ENCODE peak calls at places on chromosomes 4 and X, in five cellular contexts. One of them, this sample, is unnamed.

GRCh38 chrX:102684772-102685520 is 27.3 kb upstream of the GPRASP2 start:
- DNase-seq in mucosa of descending colon: no peak
- DNase-seq in endodermal cell: no peak
- DNase-seq in CD4-positive, alpha-beta memory T cell: no peak
- DNase-seq in tibial artery: no peak
- DNase-seq in this sample: no peak

GRCh38 chr4:20192754-20193521 is 58.8 kb upstream of the SLIT2 start:
- DNase-seq in mucosa of descending colon: no peak
- DNase-seq in endodermal cell: no peak
- DNase-seq in CD4-positive, alpha-beta memory T cell: no peak
- DNase-seq in tibial artery: no peak
- DNase-seq in this sample: no peak

GRCh38 chr4:71229477-71230257 is 109.2 kb upstream of the SLC4A4 start:
- DNase-seq in mucosa of descending colon: no peak
- DNase-seq in endodermal cell: peak; percentile 67
- DNase-seq in CD4-positive, alpha-beta memory T cell: no peak
- DNase-seq in tibial artery: peak; percentile 29
- DNase-seq in this sample: peak; percentile 44

GRCh38 chrX:43025806-43026205 is 247.8 kb upstream of the PPP1R2C start:
- DNase-seq in mucosa of descending colon: no peak
- DNase-seq in endodermal cell: no peak
- DNase-seq in CD4-positive, alpha-beta memory T cell: no peak
- DNase-seq in tibial artery: no peak
- DNase-seq in this sample: no peak

GRCh38 chrX:15269618-15270521 is at the start of gene ASB9:
- DNase-seq in mucosa of descending colon: peak; percentile 43
- DNase-seq in endodermal cell: peak; percentile 55
- DNase-seq in CD4-positive, alpha-beta memory T cell: peak; percentile 19
- DNase-seq in tibial artery: peak; percentile 20
- DNase-seq in this sample: peak; percentile 75

GRCh38 chr4:39446842-39447573 is 11.7 kb downstream of the RPL9 start:
- DNase-seq in mucosa of descending colon: peak; percentile 90
- DNase-seq in endodermal cell: peak; percentile 91
- DNase-seq in CD4-positive, alpha-beta memory T cell: no peak
- DNase-seq in tibial artery: peak; percentile 49
- DNase-seq in this sample: peak; percentile 68

GRCh38 chrX:114152801-114153200 is 431.1 kb upstream of the HTR2C start:
- DNase-seq in mucosa of descending colon: no peak
- DNase-seq in endodermal cell: no peak
- DNase-seq in CD4-positive, alpha-beta memory T cell: no peak
- DNase-seq in tibial artery: no peak
- DNase-seq in this sample: no peak

GRCh38 chrX:153968754-153969124 is 2.9 kb downstream of the HCFC1 start:
- DNase-seq in mucosa of descending colon: no peak
- DNase-seq in endodermal cell: no peak
- DNase-seq in CD4-positive, alpha-beta memory T cell: peak; percentile 44
- DNase-seq in tibial artery: no peak
- DNase-seq in this sample: no peak

GRCh38 chrX:72041901-72042859 is 89.5 kb downstream of the RTL5 start:
- DNase-seq in mucosa of descending colon: no peak
- DNase-seq in endodermal cell: peak; percentile 32
- DNase-seq in CD4-positive, alpha-beta memory T cell: no peak
- DNase-seq in tibial artery: no peak
- DNase-seq in this sample: peak; percentile 26

GRCh38 chr4:125317526-125317880 is 2.7 kb downstream of the FAT4 start:
- DNase-seq in mucosa of descending colon: peak; percentile 36
- DNase-seq in endodermal cell: peak; percentile 88
- DNase-seq in CD4-positive, alpha-beta memory T cell: no peak
- DNase-seq in tibial artery: peak; percentile 48
- DNase-seq in this sample: peak; percentile 83

GRCh38 chr4:69858683-69859082 is 1.3 kb downstream of the SULT1E1 start:
- DNase-seq in mucosa of descending colon: no peak
- DNase-seq in endodermal cell: no peak
- DNase-seq in CD4-positive, alpha-beta memory T cell: no peak
- DNase-seq in tibial artery: no peak
- DNase-seq in this sample: no peak

GRCh38 chrX:9569875-9570274 is 105.0 kb downstream of the TBL1X start:
- DNase-seq in mucosa of descending colon: no peak
- DNase-seq in endodermal cell: no peak
- DNase-seq in CD4-positive, alpha-beta memory T cell: no peak
- DNase-seq in tibial artery: no peak
- DNase-seq in this sample: no peak

GRCh38 chr4:185165605-185166063 is 22.6 kb downstream of the SLC25A4 start:
- DNase-seq in mucosa of descending colon: no peak
- DNase-seq in endodermal cell: no peak
- DNase-seq in CD4-positive, alpha-beta memory T cell: peak; percentile 63
- DNase-seq in tibial artery: no peak
- DNase-seq in this sample: no peak

GRCh38 chr4:90095000-90095399 is 32.2 kb upstream of the CCSER1 start:
- DNase-seq in mucosa of descending colon: no peak
- DNase-seq in endodermal cell: no peak
- DNase-seq in CD4-positive, alpha-beta memory T cell: no peak
- DNase-seq in tibial artery: no peak
- DNase-seq in this sample: no peak

GRCh38 chr4:48602222-48602621 is 112.2 kb downstream of the ZAR1 start:
- DNase-seq in mucosa of descending colon: no peak
- DNase-seq in endodermal cell: no peak
- DNase-seq in CD4-positive, alpha-beta memory T cell: no peak
- DNase-seq in tibial artery: no peak
- DNase-seq in this sample: no peak

GRCh38 chrX:39336709-39337294 is 535.5 kb downstream of the MID1IP1 start:
- DNase-seq in mucosa of descending colon: no peak
- DNase-seq in endodermal cell: no peak
- DNase-seq in CD4-positive, alpha-beta memory T cell: no peak
- DNase-seq in tibial artery: peak; percentile 48
- DNase-seq in this sample: peak; percentile 33

GRCh38 chrX:106341823-106342222 is 173.7 kb downstream of the PWWP3B start:
- DNase-seq in mucosa of descending colon: no peak
- DNase-seq in endodermal cell: no peak
- DNase-seq in CD4-positive, alpha-beta memory T cell: no peak
- DNase-seq in tibial artery: no peak
- DNase-seq in this sample: no peak

GRCh38 chr4:951186-951585 is 18.9 kb downstream of the TMEM175 start:
- DNase-seq in mucosa of descending colon: peak; percentile 3
- DNase-seq in endodermal cell: peak; percentile 48
- DNase-seq in CD4-positive, alpha-beta memory T cell: no peak
- DNase-seq in tibial artery: no peak
- DNase-seq in this sample: no peak

GRCh38 chr4:88138561-88138960 is 19.9 kb downstream of the ABCG2 start:
- DNase-seq in mucosa of descending colon: no peak
- DNase-seq in endodermal cell: no peak
- DNase-seq in CD4-positive, alpha-beta memory T cell: no peak
- DNase-seq in tibial artery: no peak
- DNase-seq in this sample: no peak

GRCh38 chr4:69823481-69824186 is 36.3 kb downstream of the SULT1E1 start:
- DNase-seq in mucosa of descending colon: peak; percentile 83
- DNase-seq in endodermal cell: peak; percentile 73
- DNase-seq in CD4-positive, alpha-beta memory T cell: peak; percentile 44
- DNase-seq in tibial artery: no peak
- DNase-seq in this sample: peak; percentile 25

GRCh38 chr4:16819652-16820051 is 78.8 kb downstream of the LDB2 start:
- DNase-seq in mucosa of descending colon: no peak
- DNase-seq in endodermal cell: no peak
- DNase-seq in CD4-positive, alpha-beta memory T cell: no peak
- DNase-seq in tibial artery: no peak
- DNase-seq in this sample: no peak

GRCh38 chr4:185204238-185204910 is 574 bp upstream of the CFAP97 start:
- DNase-seq in mucosa of descending colon: no peak
- DNase-seq in endodermal cell: no peak
- DNase-seq in CD4-positive, alpha-beta memory T cell: no peak
- DNase-seq in tibial artery: no peak
- DNase-seq in this sample: no peak

GRCh38 chr4:76690906-76691275 is 207.1 kb downstream of the SOWAHB start:
- DNase-seq in mucosa of descending colon: no peak
- DNase-seq in endodermal cell: no peak
- DNase-seq in CD4-positive, alpha-beta memory T cell: no peak
- DNase-seq in tibial artery: no peak
- DNase-seq in this sample: no peak

GRCh38 chr4:4412661-4413372 is 25.9 kb downstream of the NSG1 start:
- DNase-seq in mucosa of descending colon: no peak
- DNase-seq in endodermal cell: no peak
- DNase-seq in CD4-positive, alpha-beta memory T cell: no peak
- DNase-seq in tibial artery: no peak
- DNase-seq in this sample: no peak

DNA sequence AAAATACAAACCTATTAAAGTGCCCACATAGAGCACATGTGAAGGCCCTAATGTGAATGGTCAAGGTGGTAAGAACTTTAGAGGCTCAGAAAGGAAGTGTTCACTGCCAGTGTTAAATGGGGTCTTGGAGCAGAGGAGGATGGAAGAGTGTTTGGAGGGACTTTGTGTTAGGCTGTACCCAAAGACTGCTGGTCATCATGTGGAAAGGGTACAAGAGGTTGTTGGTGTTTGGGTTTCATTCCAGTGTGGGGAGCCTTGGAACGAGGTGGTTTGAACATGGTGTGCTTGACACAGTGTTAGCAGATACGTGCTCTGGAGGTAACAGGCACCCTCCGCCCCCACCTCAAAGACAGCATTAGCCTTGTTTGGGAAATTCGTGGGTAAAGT is 73.1 kb downstream of the RAPGEF2 start:
- DNase-seq in mucosa of descending colon: no peak
- DNase-seq in endodermal cell: no peak
- DNase-seq in CD4-positive, alpha-beta memory T cell: no peak
- DNase-seq in tibial artery: no peak
- DNase-seq in this sample: no peak
- H3K4me1 ChIP-seq in mucosa of descending colon: peaks cover 3% of the 10 kb centered on the region
- H3K4me1 ChIP-seq in endodermal cell: peaks cover 4% of the 10 kb centered on the region
- H3K4me1 ChIP-seq in CD4-positive, alpha-beta memory T cell: peaks cover 16% of the 10 kb centered on the region
- H3K4me1 ChIP-seq in tibial artery: no peaks in the 10 kb centered on the region
- H3K4me1 ChIP-seq in this sample: no peaks in the 10 kb centered on the region

DNA sequence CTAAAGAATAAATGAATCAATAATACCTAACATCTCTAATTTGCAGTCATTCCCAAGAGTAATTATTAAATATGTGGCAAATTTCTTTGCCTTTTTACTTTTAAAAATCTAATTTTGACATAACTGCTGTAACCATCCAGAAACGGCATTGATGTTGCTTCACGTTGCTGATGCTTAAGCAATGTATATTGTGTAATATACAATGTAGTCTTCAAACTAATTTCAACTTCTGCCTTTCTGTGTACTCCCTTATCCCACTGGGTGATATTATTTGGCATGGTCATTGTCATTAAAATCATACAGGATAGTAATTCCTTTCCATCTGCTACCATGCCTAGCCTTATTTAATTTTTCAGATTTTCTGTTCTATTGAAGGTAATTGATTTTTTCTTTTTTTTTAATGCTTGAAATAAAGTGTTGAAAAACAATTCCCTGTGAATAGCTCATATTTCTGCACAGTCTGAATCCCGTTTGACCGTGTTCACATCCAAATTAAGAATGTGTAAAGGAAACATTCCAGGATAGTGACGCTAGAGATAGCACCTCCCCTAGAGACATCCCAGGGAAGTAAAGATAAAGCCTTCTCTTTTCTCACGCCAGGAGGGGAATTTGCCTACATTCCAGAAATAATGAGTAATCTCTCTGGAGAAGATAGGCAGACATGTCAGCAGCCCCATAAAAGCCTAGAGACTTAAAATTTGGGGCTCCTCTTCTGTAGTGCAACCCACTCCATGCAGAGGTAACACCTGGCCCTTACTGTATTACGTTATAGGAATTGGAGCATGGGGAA is 8.6 kb downstream of the FAM200B start:
- DNase-seq in mucosa of descending colon: no peak
- DNase-seq in endodermal cell: peak; percentile 66
- DNase-seq in CD4-positive, alpha-beta memory T cell: no peak
- DNase-seq in tibial artery: no peak
- DNase-seq in this sample: no peak
- H3K4me1 ChIP-seq in mucosa of descending colon: no peaks in the 10 kb centered on the region
- H3K4me1 ChIP-seq in endodermal cell: peaks cover 4% of the 10 kb centered on the region
- H3K4me1 ChIP-seq in CD4-positive, alpha-beta memory T cell: peaks cover 2% of the 10 kb centered on the region
- H3K4me1 ChIP-seq in tibial artery: no peaks in the 10 kb centered on the region
- H3K4me1 ChIP-seq in this sample: no peaks in the 10 kb centered on the region

GRCh38 chr4:182810103-182810605 is 107.0 kb downstream of the DCTD start:
- DNase-seq in mucosa of descending colon: no peak
- DNase-seq in endodermal cell: no peak
- DNase-seq in CD4-positive, alpha-beta memory T cell: no peak
- DNase-seq in tibial artery: no peak
- DNase-seq in this sample: no peak

GRCh38 chr4:182807346-182807745 is 109.8 kb downstream of the DCTD start:
- DNase-seq in mucosa of descending colon: no peak
- DNase-seq in endodermal cell: no peak
- DNase-seq in CD4-positive, alpha-beta memory T cell: no peak
- DNase-seq in tibial artery: no peak
- DNase-seq in this sample: no peak

GRCh38 chr4:182807841-182808548 is 109.2 kb downstream of the DCTD start:
- DNase-seq in mucosa of descending colon: no peak
- DNase-seq in endodermal cell: peak; percentile 69
- DNase-seq in CD4-positive, alpha-beta memory T cell: no peak
- DNase-seq in tibial artery: no peak
- DNase-seq in this sample: no peak

GRCh38 chr4:182808673-182809416 is 108.3 kb downstream of the DCTD start:
- DNase-seq in mucosa of descending colon: no peak
- DNase-seq in endodermal cell: no peak
- DNase-seq in CD4-positive, alpha-beta memory T cell: peak; percentile 77
- DNase-seq in tibial artery: no peak
- DNase-seq in this sample: no peak

DNA sequence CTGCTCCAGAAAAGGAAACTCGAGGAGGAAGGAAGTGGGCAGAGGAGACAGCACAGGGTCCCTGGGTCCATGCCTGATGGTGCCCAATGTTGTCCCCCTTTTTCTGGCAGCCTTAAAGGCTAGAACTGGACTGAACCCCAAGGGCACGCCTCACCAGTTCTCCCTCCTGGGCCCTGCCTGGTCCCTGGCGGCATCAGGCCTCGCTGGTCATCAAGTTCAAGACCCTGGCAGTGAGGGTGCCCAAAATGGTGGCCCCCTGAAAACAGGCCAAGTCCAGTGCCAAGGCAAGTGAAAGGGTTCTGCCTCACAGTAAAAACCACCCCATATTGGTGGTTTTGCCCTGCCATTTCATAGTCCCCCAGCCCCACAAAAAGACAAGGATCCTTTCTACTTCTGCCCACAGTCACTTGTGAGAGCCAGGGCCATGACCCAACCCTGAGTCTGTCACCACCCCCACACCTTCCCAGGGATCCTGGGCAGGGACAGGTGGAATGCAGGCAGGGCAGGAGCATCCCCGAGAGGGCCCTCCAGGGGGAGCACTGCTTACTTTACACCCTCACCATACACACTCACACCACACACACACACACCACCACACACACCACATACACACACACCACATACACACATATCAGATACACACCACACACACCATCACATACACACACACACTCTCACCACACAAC is 107.6 kb downstream of the DCTD start:
- DNase-seq in mucosa of descending colon: no peak
- DNase-seq in endodermal cell: peak; percentile 71
- DNase-seq in CD4-positive, alpha-beta memory T cell: peak; percentile 19
- DNase-seq in tibial artery: no peak
- DNase-seq in this sample: no peak
- H3K4me1 ChIP-seq in mucosa of descending colon: no peaks in the 10 kb centered on the region
- H3K4me1 ChIP-seq in endodermal cell: no peaks in the 10 kb centered on the region
- H3K4me1 ChIP-seq in CD4-positive, alpha-beta memory T cell: peaks cover 25% of the 10 kb centered on the region
- H3K4me1 ChIP-seq in tibial artery: no peaks in the 10 kb centered on the region
- H3K4me1 ChIP-seq in this sample: no peaks in the 10 kb centered on the region

DNA sequence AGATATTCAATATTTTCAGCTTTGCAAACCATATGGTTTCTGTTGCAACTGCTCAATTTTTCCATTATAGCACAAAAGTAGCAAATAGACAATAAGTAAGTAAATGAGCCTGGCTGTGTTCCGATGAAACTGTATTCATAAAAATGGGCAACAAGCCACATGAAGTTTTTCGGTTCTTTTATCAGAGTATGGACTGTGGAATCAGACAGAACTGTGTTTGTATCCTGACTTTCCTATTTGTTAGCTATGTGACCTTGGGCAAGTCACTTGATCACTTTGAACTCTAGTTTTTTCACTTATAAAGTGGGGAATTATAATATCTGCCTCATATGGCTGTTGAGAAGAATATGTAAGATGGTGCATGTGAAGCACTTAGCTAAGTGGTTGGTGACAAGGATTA is 23.4 kb upstream of the ADGRA3 start:
- DNase-seq in mucosa of descending colon: no peak
- DNase-seq in endodermal cell: no peak
- DNase-seq in CD4-positive, alpha-beta memory T cell: no peak
- DNase-seq in tibial artery: no peak
- DNase-seq in this sample: no peak
- H3K4me1 ChIP-seq in mucosa of descending colon: no peaks in the 10 kb centered on the region
- H3K4me1 ChIP-seq in endodermal cell: peaks cover 6% of the 10 kb centered on the region
- H3K4me1 ChIP-seq in CD4-positive, alpha-beta memory T cell: no peaks in the 10 kb centered on the region
- H3K4me1 ChIP-seq in tibial artery: no peaks in the 10 kb centered on the region
- H3K4me1 ChIP-seq in this sample: no peaks in the 10 kb centered on the region